ENCODE peak calls at places on chromosomes 11 and 22, in eight cellular contexts. D, M, S, B, X, H, R and L are unnamed samples.

GRCh38 chr11:33942954-33943353 is 51.1 kb upstream of the LMO2 start:
- DNase-seq in D (peak), M (no peak), S (peak), B (no peak), X (peak), H (no peak), R (no peak), L (no peak)

GRCh38 chr11:111378773-111379499 is at the start of gene POU2AF1:
- DNase-seq in D (no peak), M (peak), S (no peak), B (no peak), X (no peak), H (peak), R (no peak), L (peak)

GRCh38 chr11:10528121-10528520 is 12.9 kb downstream of the RNF141 start:
- DNase-seq in D (no peak), M (no peak), S (no peak), B (no peak), X (no peak), H (no peak), R (no peak), L (no peak)

GRCh38 chr11:123494195-123495050 is 64.4 kb downstream of the GRAMD1B start:
- DNase-seq in D (peak), M (no peak), S (no peak), B (no peak), X (no peak), H (no peak), R (no peak), L (no peak)

GRCh38 chr11:96554236-96554635 is 164.4 kb downstream of the JRKL start:
- DNase-seq in D (no peak), M (no peak), S (no peak), B (no peak), X (no peak), H (no peak), R (no peak), L (no peak)

GRCh38 chr22:37431811-37432707 is 4.8 kb upstream of the ELFN2 start:
- DNase-seq in D (peak), M (no peak), S (peak), B (no peak), X (peak), H (peak), R (peak), L (no peak)

GRCh38 chr22:19852177-19852781 is 2.4 kb downstream of the GNB1L start:
- DNase-seq in D (peak), M (no peak), S (no peak), B (no peak), X (no peak), H (no peak), R (no peak), L (no peak)

GRCh38 chr22:27668828-27669797 is 132.4 kb downstream of the MN1 start:
- DNase-seq in D (peak), M (no peak), S (peak), B (no peak), X (no peak), H (no peak), R (peak), L (no peak)

GRCh38 chr11:68099474-68100405 is 21.4 kb downstream of the CHKA start:
- DNase-seq in D (no peak), M (no peak), S (peak), B (peak), X (peak), H (no peak), R (no peak), L (peak)

GRCh38 chr11:131136476-131136875 is 220.2 kb upstream of the SNX19 start:
- DNase-seq in D (peak), M (no peak), S (no peak), B (no peak), X (no peak), H (no peak), R (no peak), L (no peak)

GRCh38 chr11:101129203-101129943 is at the start of gene PGR:
- DNase-seq in D (no peak), M (no peak), S (no peak), B (no peak), X (no peak), H (no peak), R (no peak), L (no peak)